ENCODE peak calls at places on chromosomes 3 and 15, in seven cellular contexts. E, L, Q, W, H, M and I are unnamed samples.

GRCh38 chr15:41564286-41564959 is 5.4 kb downstream of the TYRO3 start:
- DNase-seq in E (no peak), W (no peak), M (no peak), H (no peak), L (no peak), Q (no peak), I (no peak)

GRCh38 chr3:58059349-58060321 is 51.4 kb downstream of the FLNB start:
- DNase-seq in E (no peak), M (peak; percentile 62), H (no peak), W (peak; percentile 91), L (no peak), Q (peak; percentile 99), I (no peak)

GRCh38 chr3:67653425-67654098 is 850 bp downstream of the SUCLG2 start:
- DNase-seq in M (no peak), Q (peak; percentile 14), E (no peak), W (no peak), L (no peak), H (no peak), I (no peak)

GRCh38 chr15:90818251-90819210 is 49.9 kb upstream of the FURIN start:
- DNase-seq in Q (no peak), L (no peak), H (peak; percentile 65), E (no peak), W (peak; percentile 74), M (no peak), I (no peak)

GRCh38 chr3:195064300-195064931 is 206.5 kb downstream of the XXYLT1 start:
- DNase-seq in L (no peak), Q (peak; percentile 51), H (no peak), W (no peak), E (no peak), M (peak; percentile 26), I (no peak)

GRCh38 chr15:60899322-60899966 is 329.7 kb downstream of the RORA start:
- DNase-seq in E (no peak), H (no peak), L (peak; percentile 76), W (no peak), Q (no peak), M (no peak), I (no peak)

GRCh38 chr15:70246623-70247200 is 149.0 kb upstream of the TLE3 start:
- DNase-seq in M (no peak), H (no peak), L (no peak), W (peak; percentile 24), Q (no peak), E (no peak), I (no peak)

GRCh38 chr15:87873501-87873900 is 383.0 kb downstream of the NTRK3 start:
- DNase-seq in E (no peak), W (no peak), L (no peak), M (no peak), H (no peak), Q (peak; percentile 33), I (no peak)

GRCh38 chr3:10932596-10932995 is 60.0 kb upstream of the SLC6A1 start:
- DNase-seq in L (no peak), E (no peak), W (peak; percentile 8), Q (no peak), M (no peak), H (no peak), I (no peak)

GRCh38 chr15:37099321-37100108 is 834 bp downstream of the MEIS2 start:
- DNase-seq in L (no peak), E (peak; percentile 15), M (no peak), H (peak; percentile 56), Q (peak; percentile 34), W (peak; percentile 81), I (peak; percentile 45)

GRCh38 chr3:185702564-185703225 is 116.6 kb downstream of the SENP2 start:
- DNase-seq in Q (no peak), H (no peak), W (no peak), L (no peak), E (no peak), M (no peak), I (no peak)

GRCh38 chr3:169966086-169966950 is at the start of gene SEC62:
- DNase-seq in M (peak; percentile 95), H (peak; percentile 97), Q (peak; percentile 88), W (peak; percentile 97), L (peak; percentile 65), E (peak; percentile 88), I (peak; percentile 80)

GRCh38 chr3:97256060-97256459 is 441.7 kb downstream of the EPHA6 start:
- DNase-seq in H (no peak), E (no peak), M (no peak), L (no peak), Q (no peak), W (no peak), I (no peak)

GRCh38 chr3:24135280-24135679 is 190.2 kb downstream of the NR1D2 start:
- DNase-seq in M (no peak), L (no peak), W (no peak), Q (no peak), H (no peak), E (no peak), I (no peak)

GRCh38 chr3:105553851-105554250 is 187.1 kb downstream of the ALCAM start:
- DNase-seq in M (no peak), W (no peak), H (no peak), E (no peak), Q (peak; percentile 58), L (no peak), I (no peak)

GRCh38 chr15:90910441-90911301 is 7.6 kb downstream of the MAN2A2 start:
- DNase-seq in W (no peak), E (no peak), L (no peak), Q (no peak), M (no peak), H (no peak), I (no peak)

GRCh38 chr15:72116680-72117447 is 1.1 kb downstream of the MYO9A start:
- DNase-seq in Q (peak; percentile 18), W (peak; percentile 75), H (peak; percentile 51), L (no peak), M (no peak), E (peak; percentile 28), I (no peak)

GRCh38 chr15:78207641-78208340 is 26.6 kb downstream of the ACSBG1 start:
- DNase-seq in H (no peak), W (no peak), L (no peak), M (no peak), E (no peak), Q (no peak), I (no peak)

GRCh38 chr15:74368121-74368520 is 675 bp upstream of the CYP11A1 start:
- DNase-seq in H (no peak), E (no peak), M (peak; percentile 13), Q (no peak), W (peak; percentile 20), L (no peak), I (no peak)

GRCh38 chr15:74367296-74367854 is at the start of gene CYP11A1:
- DNase-seq in M (peak; percentile 42), W (peak; percentile 38), E (no peak), H (no peak), Q (no peak), L (no peak), I (no peak)

GRCh38 chr15:74362482-74362881 is 5.0 kb downstream of the CYP11A1 start:
- DNase-seq in M (no peak), L (no peak), H (no peak), E (no peak), Q (no peak), W (no peak), I (no peak)

GRCh38 chr15:74364936-74365618 is 2.4 kb downstream of the CYP11A1 start:
- DNase-seq in Q (peak; percentile 37), H (no peak), E (no peak), M (peak; percentile 20), W (peak; percentile 38), L (no peak), I (no peak)

DNA sequence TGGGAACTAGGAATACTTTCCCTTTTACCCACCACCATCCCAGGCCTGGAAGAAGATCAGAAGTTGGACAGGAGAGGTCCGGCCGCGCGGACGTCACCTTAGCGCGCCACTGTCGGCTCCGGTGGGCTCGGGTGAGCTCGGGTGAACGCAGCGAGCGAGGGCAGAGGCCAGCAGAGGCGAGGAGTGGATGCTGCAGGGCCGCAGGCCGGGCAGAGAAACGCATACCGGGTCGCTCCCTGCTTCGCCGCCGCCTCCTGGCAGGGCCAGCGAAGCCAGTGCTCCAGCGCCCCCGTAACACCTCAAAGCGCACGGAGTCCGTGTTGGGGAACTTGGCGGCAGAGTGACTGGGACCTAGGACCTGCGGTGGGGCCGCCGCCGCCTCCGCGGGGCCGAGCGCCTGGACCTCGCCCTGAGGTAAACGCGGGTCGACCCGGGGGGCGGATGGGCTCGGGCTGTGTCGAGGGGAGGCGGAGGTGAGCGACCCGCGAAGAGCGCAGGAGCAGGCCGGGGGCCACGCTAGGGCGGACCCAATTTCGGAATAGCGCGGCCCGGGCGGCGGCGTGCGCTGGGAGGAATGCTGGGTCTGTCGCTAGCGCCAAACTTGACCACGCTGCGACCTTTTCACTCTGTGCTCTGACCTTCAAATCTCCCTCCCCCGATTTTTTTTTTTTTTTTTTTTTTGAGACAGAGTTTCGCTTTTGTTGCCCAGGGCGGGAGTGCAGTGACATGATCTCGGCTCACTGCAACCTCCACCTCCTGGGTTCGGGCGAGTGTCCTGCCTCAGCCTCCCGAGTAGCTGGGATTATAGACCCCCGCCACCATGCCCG is 1.6 kb downstream of the CYP11A1 start:
- DNase-seq in W (peak; percentile 81), E (no peak), H (peak; percentile 64), L (no peak), Q (peak; percentile 41), M (peak; percentile 54), I (no peak)
- TF ChIP-seq POLR2A in W (no peak), E (no peak), H (no peak), L (no peak), Q (no peak), M (no peak), I (no peak)

GRCh38 chr3:184157206-184157605 is 2.0 kb downstream of the DVL3 start:
- DNase-seq in H (no peak), W (no peak), E (no peak), Q (no peak), L (no peak), M (no peak), I (no peak)

GRCh38 chr3:184158394-184158793 is 3.2 kb downstream of the DVL3 start:
- DNase-seq in M (no peak), L (no peak), W (no peak), H (no peak), E (no peak), Q (no peak), I (no peak)

GRCh38 chr3:184156522-184156955 is 1.4 kb downstream of the DVL3 start:
- DNase-seq in Q (peak; percentile 60), M (no peak), E (no peak), W (peak; percentile 88), L (no peak), H (peak; percentile 86), I (peak; percentile 69)

GRCh38 chr3:184155644-184156521 is 706 bp downstream of the DVL3 start:
- DNase-seq in L (no peak), M (no peak), W (peak; percentile 79), E (no peak), Q (peak; percentile 16), H (peak; percentile 53), I (peak; percentile 61)

GRCh38 chr3:184154909-184155643 is at the start of gene DVL3:
- DNase-seq in W (peak; percentile 81), L (no peak), Q (peak; percentile 52), E (peak; percentile 63), H (peak; percentile 85), M (peak; percentile 84), I (peak; percentile 79)
- TF ChIP-seq POLR2A in W (no peak), L (peak; percentile 55), Q (peak; percentile 59), E (peak; percentile 55), H (no peak), M (peak; percentile 64), I (peak; percentile 62)

GRCh38 chr3:6600237-6600636 is 260.7 kb upstream of the GRM7 start:
- DNase-seq in W (no peak), H (no peak), L (no peak), Q (no peak), E (no peak), M (no peak), I (no peak)
- TF ChIP-seq POLR2A in W (no peak), H (no peak), L (no peak), Q (no peak), E (no peak), M (no peak), I (no peak)

GRCh38 chr3:52455283-52456168 is at the start of gene NISCH:
- DNase-seq in W (peak; percentile 94), Q (peak; percentile 65), L (peak; percentile 30), E (peak; percentile 60), M (peak; percentile 94), H (peak; percentile 94), I (peak; percentile 78)
- TF ChIP-seq POLR2A in W (peak; percentile 19), Q (peak; percentile 64), L (peak; percentile 98), E (peak; percentile 75), M (peak; percentile 29), H (no peak), I (peak; percentile 89)